ENCODE peak calls at places on chromosomes 16 and 17, in eight cellular contexts. M, D, E, X, I, C, Q and R are unnamed samples.

GRCh38 chr17:63189082-63189481 is 223.0 kb downstream of the TANC2 start:
- DNase-seq in M (peak), D (no peak), E (no peak), X (no peak), I (no peak), C (peak), Q (no peak), R (peak)

GRCh38 chr17:28703552-28704218 is 8.0 kb downstream of the PROCA1 start:
- DNase-seq in M (no peak), D (no peak), E (no peak), X (no peak), I (no peak), C (no peak), Q (no peak), R (no peak)

GRCh38 chr17:48472485-48473281 is 42.7 kb upstream of the SKAP1 start:
- DNase-seq in M (peak), D (no peak), E (no peak), X (no peak), I (peak), C (peak), Q (no peak), R (peak)

GRCh38 chr17:33572615-33573014 is 279.5 kb upstream of the ASIC2 start:
- DNase-seq in M (no peak), D (no peak), E (no peak), X (no peak), I (peak), C (no peak), Q (no peak), R (peak)

GRCh38 chr17:42407289-42407836 is 15.7 kb downstream of the CAVIN1 start:
- DNase-seq in M (peak), D (peak), E (peak), X (peak), I (peak), C (peak), Q (peak), R (peak)

GRCh38 chr17:69065113-69065512 is 4.4 kb upstream of the ABCA9 start:
- DNase-seq in M (no peak), D (no peak), E (no peak), X (no peak), I (no peak), C (no peak), Q (no peak), R (no peak)

GRCh38 chr17:42287305-42288077 is 807 bp upstream of the STAT5A start:
- DNase-seq in M (peak), D (no peak), E (peak), X (no peak), I (peak), C (peak), Q (peak), R (no peak)

GRCh38 chr16:8675183-8676159 is 1.1 kb downstream of the ABAT start:
- DNase-seq in M (no peak), D (no peak), E (no peak), X (no peak), I (no peak), C (no peak), Q (no peak), R (no peak)

GRCh38 chr16:82232806-82233205 is 62.8 kb upstream of the MPHOSPH6 start:
- DNase-seq in M (no peak), D (no peak), E (no peak), X (no peak), I (no peak), C (no peak), Q (no peak), R (no peak)

GRCh38 chr16:66662445-66663194 is 33.9 kb downstream of the CMTM4 start:
- DNase-seq in M (peak), D (no peak), E (no peak), X (no peak), I (no peak), C (peak), Q (peak), R (peak)

GRCh38 chr16:66658143-66658859 is 38.2 kb downstream of the CMTM4 start:
- DNase-seq in M (no peak), D (no peak), E (no peak), X (no peak), I (no peak), C (no peak), Q (no peak), R (no peak)

GRCh38 chr16:66661210-66661560 is 35.4 kb downstream of the CMTM4 start:
- DNase-seq in M (no peak), D (no peak), E (no peak), X (no peak), I (no peak), C (no peak), Q (no peak), R (no peak)

GRCh38 chr16:66658860-66659190 is 37.7 kb downstream of the CMTM4 start:
- DNase-seq in M (no peak), D (no peak), E (no peak), X (no peak), I (no peak), C (no peak), Q (no peak), R (no peak)

DNA sequence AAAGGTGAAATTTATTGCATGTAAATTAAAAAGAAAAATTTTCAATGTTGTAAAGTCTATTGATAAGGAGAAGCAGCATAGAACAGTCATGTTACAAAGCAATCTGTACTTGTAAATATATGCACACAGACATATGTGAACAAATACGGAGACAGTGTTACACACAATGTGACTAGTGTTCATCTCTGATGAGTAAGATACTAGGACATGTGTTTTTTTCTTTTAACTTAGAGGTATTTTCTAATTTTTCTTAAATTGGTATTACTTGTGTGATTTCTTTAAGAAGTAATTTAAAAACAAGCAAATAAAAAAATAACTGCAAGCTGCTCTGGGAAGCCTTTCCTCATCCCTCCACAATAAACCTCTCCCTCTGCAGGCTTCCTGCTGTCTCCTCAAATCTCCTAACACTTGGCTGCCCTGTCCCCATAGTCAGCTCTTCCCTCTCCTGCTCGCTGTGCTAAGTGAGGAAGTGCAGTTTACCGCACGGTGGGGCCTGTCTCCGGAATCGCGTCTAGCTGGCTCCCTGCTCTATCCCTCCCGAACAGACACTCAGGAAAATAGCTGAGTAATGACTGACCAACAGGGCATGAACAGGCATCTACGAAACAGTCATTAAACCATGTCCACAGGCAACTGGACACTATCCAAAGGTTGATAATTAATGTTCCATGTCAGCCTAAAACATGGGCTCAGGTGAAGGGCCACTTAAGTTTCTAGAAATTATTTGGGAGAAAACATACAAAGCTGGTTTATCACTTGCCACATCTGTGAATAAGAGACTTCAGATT is 35.9 kb downstream of the CMTM4 start:
- DNase-seq in M (peak), D (no peak), E (peak), X (peak), I (peak), C (peak), Q (peak), R (peak)
- TF ChIP-seq CTCF in M (peak), D (peak), E (peak), X (no peak), I (peak), C (peak), Q (no peak), R (peak)

GRCh38 chr17:6044261-6044660 is 25.9 kb upstream of the WSCD1 start:
- DNase-seq in M (no peak), D (no peak), E (no peak), X (no peak), I (no peak), C (no peak), Q (no peak), R (no peak)

GRCh38 chr17:6041261-6041660 is 28.9 kb upstream of the WSCD1 start:
- DNase-seq in M (no peak), D (no peak), E (no peak), X (no peak), I (no peak), C (no peak), Q (no peak), R (no peak)

GRCh38 chr17:6045621-6046357 is 24.4 kb upstream of the WSCD1 start:
- DNase-seq in M (no peak), D (no peak), E (no peak), X (no peak), I (no peak), C (no peak), Q (no peak), R (no peak)

GRCh38 chr17:6040473-6040872 is 29.7 kb upstream of the WSCD1 start:
- DNase-seq in M (no peak), D (no peak), E (no peak), X (no peak), I (no peak), C (no peak), Q (no peak), R (no peak)

GRCh38 chr17:6043405-6043804 is 26.8 kb upstream of the WSCD1 start:
- DNase-seq in M (no peak), D (no peak), E (no peak), X (no peak), I (no peak), C (no peak), Q (no peak), R (no peak)
- H3K4me3 ChIP-seq in M (no peak), D (no peak), E (no peak), X (no peak), I (no peak), C (no peak), Q (no peak), R (no peak)

GRCh38 chr16:66402591-66403230 is 24.4 kb upstream of the BEAN1 start:
- DNase-seq in M (no peak), D (no peak), E (no peak), X (no peak), I (peak), C (no peak), Q (no peak), R (no peak)
- TF ChIP-seq CTCF in M (no peak), D (no peak), E (no peak), X (no peak), I (no peak), C (no peak), Q (no peak), R (no peak)

GRCh38 chr16:23640669-23640958 is 496 bp downstream of the PALB2 start:
- DNase-seq in M (peak), D (no peak), E (no peak), X (no peak), I (peak), C (no peak), Q (no peak), R (no peak)

GRCh38 chr16:23640959-23641765 is at the start of the genes DCTN5 and PALB2:
- DNase-seq in M (peak), D (peak), E (peak), X (peak), I (peak), C (peak), Q (peak), R (peak)

DNA sequence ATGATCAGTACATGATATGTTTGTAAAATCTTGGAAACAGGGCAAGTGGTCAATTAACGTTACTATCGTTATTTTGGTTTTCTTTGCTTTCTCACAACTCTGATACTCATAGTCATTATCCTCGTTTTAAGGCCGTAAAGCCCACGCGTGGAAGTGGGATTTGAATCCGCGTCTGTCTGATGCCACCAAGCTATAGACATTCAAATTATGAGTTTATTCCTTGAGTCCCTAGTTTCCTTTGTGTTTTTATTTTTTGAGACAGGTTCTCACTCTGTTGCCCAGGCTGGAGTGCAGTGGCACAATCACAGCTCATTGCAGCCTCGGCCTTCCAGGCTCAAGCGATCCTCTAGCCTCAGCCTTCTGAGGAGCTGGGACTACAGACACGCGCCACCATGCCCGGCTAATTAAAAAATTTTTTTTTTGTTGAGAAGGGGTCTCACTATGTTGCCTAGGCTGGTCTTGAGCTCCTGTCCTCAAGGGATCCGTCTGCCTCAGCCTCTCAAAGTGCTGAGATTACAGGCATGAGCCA is 1.0 kb downstream of the DCTN5 start:
- DNase-seq in M (no peak), D (no peak), E (no peak), X (no peak), I (no peak), C (no peak), Q (peak), R (no peak)
- H3K4me3 ChIP-seq in M (peak), D (peak), E (peak), X (peak), I (peak), C (peak), Q (peak), R (peak)

GRCh38 chr17:71427801-71428200 is 693.0 kb upstream of the SOX9 start:
- DNase-seq in M (no peak), D (no peak), E (no peak), X (no peak), I (no peak), C (no peak), Q (no peak), R (no peak)

GRCh38 chr17:71422968-71423367 is 697.9 kb upstream of the SOX9 start:
- DNase-seq in M (no peak), D (no peak), E (no peak), X (no peak), I (no peak), C (no peak), Q (no peak), R (no peak)

GRCh38 chr17:71428897-71429296 is 691.9 kb upstream of the SOX9 start:
- DNase-seq in M (no peak), D (no peak), E (no peak), X (no peak), I (no peak), C (no peak), Q (no peak), R (no peak)

DNA sequence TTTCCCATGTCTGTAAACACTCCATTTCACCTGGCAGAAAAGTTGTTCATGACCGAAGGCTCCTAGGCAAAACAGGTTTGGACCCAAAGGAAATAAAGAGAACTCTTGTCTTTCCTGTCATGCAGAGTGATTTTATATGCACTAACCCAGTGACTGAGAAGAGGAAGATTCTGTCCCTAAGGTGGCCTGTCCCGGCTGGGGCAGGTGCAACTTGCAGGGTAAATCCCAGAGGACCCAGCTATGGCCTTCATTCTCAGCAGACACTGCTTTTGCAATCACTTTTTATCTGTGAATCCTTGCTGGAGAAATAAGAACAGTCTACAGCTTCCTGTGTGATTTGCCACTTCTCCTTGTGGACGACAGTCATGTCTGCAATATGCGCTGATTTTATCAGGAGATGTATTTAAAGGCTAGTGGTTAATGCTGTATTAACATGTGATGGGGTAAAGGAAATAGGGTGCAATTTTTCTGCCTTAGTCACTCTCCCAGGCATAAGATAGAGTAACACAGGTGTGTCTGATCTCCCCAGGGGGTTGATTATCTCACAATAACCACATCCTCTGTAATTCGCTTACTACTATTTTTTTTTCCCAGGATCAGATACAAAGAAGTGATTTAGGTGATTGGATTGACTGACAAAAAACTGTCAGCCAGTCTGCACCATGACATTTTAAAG is 696.8 kb upstream of the SOX9 start:
- DNase-seq in M (no peak), D (no peak), E (no peak), X (no peak), I (peak), C (no peak), Q (no peak), R (no peak)
- TF ChIP-seq CTCF in M (no peak), D (no peak), E (no peak), X (no peak), I (no peak), C (no peak), Q (no peak), R (no peak)